ENCODE peak calls at places on chromosomes 13 and 19, in ten cellular contexts. H, V, Z, B, O, T, N, X, R and C are unnamed samples.

GRCh38 chr13:50936681-50937080 is 27.1 kb downstream of the RNASEH2B start:
- DNase-seq in X (no peak), N (no peak), V (no peak), R (no peak), O (no peak), H (no peak), Z (peak), B (no peak), T (no peak), C (peak)

GRCh38 chr19:39557791-39558622 is 18.0 kb upstream of the EID2 start:
- DNase-seq in N (no peak), X (no peak), H (no peak), V (no peak), O (peak), T (peak), Z (no peak), R (no peak), B (no peak), C (no peak)

GRCh38 chr19:2533686-2534085 is 57.8 kb downstream of the GADD45B start:
- DNase-seq in H (no peak), N (no peak), Z (no peak), T (no peak), R (no peak), V (no peak), O (no peak), B (no peak), X (no peak), C (no peak)

GRCh38 chr13:67077132-67077531 is 153.0 kb downstream of the PCDH9 start:
- DNase-seq in R (no peak), T (no peak), Z (no peak), B (no peak), H (no peak), V (no peak), X (no peak), N (no peak), O (no peak), C (no peak)

GRCh38 chr19:18279516-18280246 is 1.7 kb downstream of the JUND start:
- DNase-seq in B (peak), X (peak), H (peak), O (peak), V (peak), R (peak), T (peak), Z (peak), N (peak), C (peak)

GRCh38 chr13:37194428-37194861 is 89.0 kb upstream of the CSNK1A1L start:
- DNase-seq in N (peak), B (no peak), V (no peak), O (no peak), X (peak), R (no peak), H (no peak), Z (no peak), T (no peak), C (no peak)

GRCh38 chr13:29991343-29991742 is 140.9 kb upstream of the UBL3 start:
- DNase-seq in X (peak), H (no peak), B (no peak), T (no peak), R (no peak), V (no peak), N (peak), O (no peak), Z (no peak), C (no peak)

GRCh38 chr13:93425411-93425810 is 198.8 kb downstream of the GPC6 start:
- DNase-seq in T (no peak), X (no peak), R (no peak), N (no peak), B (no peak), Z (no peak), V (no peak), O (no peak), H (no peak), C (no peak)

GRCh38 chr13:77789386-77789785 is 91.9 kb downstream of the SLAIN1 start:
- DNase-seq in H (no peak), R (no peak), Z (no peak), N (no peak), X (no peak), V (no peak), B (no peak), O (no peak), T (no peak), C (no peak)

GRCh38 chr13:37657134-37657533 is 58.6 kb upstream of the POSTN start:
- DNase-seq in V (no peak), Z (no peak), R (no peak), T (no peak), H (no peak), B (no peak), X (peak), O (no peak), N (no peak), C (no peak)

GRCh38 chr13:67416047-67416925 is 186.2 kb upstream of the PCDH9 start:
- DNase-seq in B (peak), R (peak), N (no peak), T (no peak), V (no peak), O (no peak), H (no peak), Z (no peak), X (peak), C (no peak)

GRCh38 chr13:94192576-94192975 is 286.9 kb downstream of the DCT start:
- DNase-seq in X (no peak), H (no peak), V (no peak), B (peak), O (peak), R (peak), N (no peak), T (no peak), Z (no peak), C (no peak)

GRCh38 chr19:48194041-48194871 is 23.8 kb downstream of the ZSWIM9 start:
- DNase-seq in H (no peak), V (no peak), O (no peak), T (no peak), Z (no peak), N (no peak), X (no peak), B (peak), R (no peak), C (no peak)

GRCh38 chr19:33064778-33065550 is at the start of gene RHPN2:
- DNase-seq in X (peak), R (peak), N (no peak), H (peak), V (no peak), B (peak), T (peak), Z (peak), O (peak), C (no peak)

GRCh38 chr19:595326-596262 is 5.9 kb downstream of the HCN2 start:
- DNase-seq in X (no peak), B (no peak), V (no peak), N (no peak), H (no peak), Z (no peak), O (no peak), R (no peak), T (no peak), C (no peak)

GRCh38 chr13:80716610-80717081 is 375.7 kb upstream of the SPRY2 start:
- DNase-seq in Z (peak), B (no peak), H (no peak), V (no peak), T (no peak), R (no peak), X (no peak), N (no peak), O (no peak), C (no peak)

GRCh38 chr19:55406869-55407624 is 541 bp downstream of the UBE2S start:
- DNase-seq in Z (no peak), T (no peak), B (no peak), V (no peak), X (no peak), N (no peak), O (peak), H (peak), R (peak), C (no peak)

GRCh38 chr13:106118996-106119395 is 416.5 kb downstream of the EFNB2 start:
- DNase-seq in B (no peak), Z (no peak), N (no peak), X (no peak), V (no peak), O (no peak), T (no peak), H (no peak), R (no peak), C (no peak)

GRCh38 chr19:20660473-20660872 is 898 bp downstream of the ZNF626 start:
- DNase-seq in B (no peak), N (no peak), Z (no peak), R (no peak), H (no peak), O (no peak), T (no peak), V (no peak), X (no peak), C (no peak)

GRCh38 chr13:109146912-109147624 is 517.7 kb downstream of the MYO16 start:
- DNase-seq in X (peak), H (no peak), O (no peak), N (no peak), T (no peak), V (no peak), Z (no peak), R (no peak), B (no peak), C (no peak)

GRCh38 chr19:50412419-50412818 is 6.3 kb upstream of the SPIB start:
- DNase-seq in R (no peak), N (no peak), Z (no peak), X (no peak), B (no peak), H (no peak), T (no peak), O (no peak), V (no peak), C (no peak)

GRCh38 chr13:29513981-29514719 is 81.3 kb downstream of the SLC7A1 start:
- DNase-seq in N (no peak), V (no peak), B (no peak), O (no peak), T (no peak), H (no peak), X (peak), R (no peak), Z (no peak), C (no peak)

GRCh38 chr13:109743706-109744453 is 42.5 kb downstream of the IRS2 start:
- DNase-seq in O (peak), R (no peak), Z (no peak), H (no peak), V (no peak), X (peak), B (no peak), T (no peak), N (no peak), C (no peak)

GRCh38 chr19:28633223-28634030 is 579.5 kb downstream of the UQCRFS1 start:
- DNase-seq in T (peak), X (peak), R (peak), Z (peak), H (no peak), V (no peak), N (no peak), B (peak), O (peak), C (no peak)

GRCh38 chr19:7743425-7743841 is 3.9 kb downstream of the CD209 start:
- DNase-seq in R (no peak), V (no peak), Z (no peak), T (peak), X (no peak), H (no peak), O (no peak), N (no peak), B (no peak), C (no peak)

GRCh38 chr19:32866564-32867265 is 2.9 kb downstream of the SLC7A9 start:
- DNase-seq in B (no peak), V (no peak), Z (no peak), R (no peak), H (no peak), N (no peak), O (no peak), T (no peak), X (no peak), C (no peak)

GRCh38 chr13:110305001-110305400 is 2.0 kb downstream of the COL4A1 start:
- DNase-seq in Z (no peak), B (no peak), T (no peak), O (no peak), V (no peak), H (no peak), X (no peak), N (no peak), R (no peak), C (no peak)

GRCh38 chr13:64471916-64472315 is 2758.2 kb downstream of the PCDH9 start:
- DNase-seq in Z (no peak), R (no peak), V (no peak), O (peak), X (peak), B (no peak), T (no peak), H (no peak), N (peak), C (no peak)

GRCh38 chr13:35672611-35673010 is 196.1 kb upstream of the MAB21L1 start:
- DNase-seq in N (peak), H (no peak), O (no peak), B (no peak), T (no peak), R (no peak), X (peak), Z (no peak), V (no peak), C (no peak)

GRCh38 chr13:79987761-79988160 is 353.2 kb downstream of the SPRY2 start:
- DNase-seq in N (no peak), V (no peak), T (no peak), H (no peak), B (no peak), R (no peak), Z (no peak), O (no peak), X (no peak), C (no peak)

GRCh38 chr19:43759515-43759914 is 4.8 kb upstream of the SMG9 start:
- DNase-seq in B (no peak), V (no peak), O (no peak), X (peak), Z (no peak), R (no peak), T (no peak), H (no peak), N (no peak), C (no peak)

GRCh38 chr19:51156710-51157109 is 14.6 kb downstream of the SIGLEC7 start:
- DNase-seq in B (no peak), Z (no peak), H (no peak), X (no peak), O (no peak), T (no peak), V (no peak), N (no peak), R (no peak), C (no peak)

GRCh38 chr19:23263870-23264590 is 13.8 kb upstream of the ZNF724 start:
- DNase-seq in R (no peak), N (no peak), Z (no peak), X (no peak), O (no peak), V (no peak), H (no peak), T (no peak), B (no peak), C (no peak)

GRCh38 chr19:50820549-50821247 is 2.9 kb downstream of the KLK1 start:
- DNase-seq in X (no peak), T (peak), R (no peak), N (no peak), Z (no peak), B (peak), V (no peak), H (no peak), O (no peak), C (no peak)

GRCh38 chr13:110412132-110412912 is 105.2 kb downstream of the COL4A2 start:
- DNase-seq in O (peak), H (peak), Z (peak), R (peak), N (peak), X (peak), B (peak), V (peak), T (peak), C (peak)

GRCh38 chr13:44259045-44260042 is 114.3 kb upstream of the SERP2 start:
- DNase-seq in H (no peak), R (peak), X (no peak), B (no peak), V (peak), T (peak), Z (peak), O (no peak), N (no peak), C (peak)

GRCh38 chr13:31850041-31850440 is 110.7 kb downstream of the RXFP2 start:
- DNase-seq in R (no peak), T (no peak), V (no peak), N (no peak), O (no peak), H (no peak), X (no peak), B (no peak), Z (no peak), C (no peak)

GRCh38 chr13:21557995-21558394 is 46.0 kb downstream of the MICU2 start:
- DNase-seq in H (no peak), R (no peak), N (no peak), Z (no peak), T (no peak), O (no peak), X (no peak), B (no peak), V (no peak), C (no peak)

GRCh38 chr19:5958074-5958850 is 19.7 kb downstream of the RANBP3 start:
- DNase-seq in N (no peak), B (no peak), R (no peak), O (no peak), V (no peak), X (no peak), H (no peak), T (no peak), Z (no peak), C (no peak)

GRCh38 chr13:111636271-111636670 is 315.8 kb downstream of the TEX29 start:
- DNase-seq in X (no peak), V (no peak), B (no peak), O (no peak), N (no peak), T (no peak), H (no peak), R (no peak), Z (no peak), C (no peak)
- TF ChIP-seq CTCF in X (no peak), V (no peak), B (no peak), O (no peak), N (no peak), T (no peak), H (no peak), R (no peak), Z (no peak), C (no peak)

GRCh38 chr19:16969127-16969526 is 57.5 kb downstream of the CPAMD8 start:
- DNase-seq in R (peak), H (no peak), B (no peak), V (peak), X (no peak), Z (no peak), O (no peak), N (no peak), T (no peak), C (no peak)
- TF ChIP-seq CTCF in R (peak), H (peak), B (no peak), V (no peak), X (no peak), Z (peak), O (peak), N (no peak), T (no peak), C (peak)

GRCh38 chr19:54152267-54152666 is 7.3 kb downstream of the LENG1 start:
- DNase-seq in B (no peak), V (no peak), N (no peak), R (no peak), T (no peak), O (no peak), H (no peak), Z (no peak), X (no peak), C (no peak)
- TF ChIP-seq CTCF in B (no peak), V (no peak), N (no peak), R (no peak), T (no peak), O (no peak), H (no peak), Z (no peak), X (no peak), C (no peak)

DNA sequence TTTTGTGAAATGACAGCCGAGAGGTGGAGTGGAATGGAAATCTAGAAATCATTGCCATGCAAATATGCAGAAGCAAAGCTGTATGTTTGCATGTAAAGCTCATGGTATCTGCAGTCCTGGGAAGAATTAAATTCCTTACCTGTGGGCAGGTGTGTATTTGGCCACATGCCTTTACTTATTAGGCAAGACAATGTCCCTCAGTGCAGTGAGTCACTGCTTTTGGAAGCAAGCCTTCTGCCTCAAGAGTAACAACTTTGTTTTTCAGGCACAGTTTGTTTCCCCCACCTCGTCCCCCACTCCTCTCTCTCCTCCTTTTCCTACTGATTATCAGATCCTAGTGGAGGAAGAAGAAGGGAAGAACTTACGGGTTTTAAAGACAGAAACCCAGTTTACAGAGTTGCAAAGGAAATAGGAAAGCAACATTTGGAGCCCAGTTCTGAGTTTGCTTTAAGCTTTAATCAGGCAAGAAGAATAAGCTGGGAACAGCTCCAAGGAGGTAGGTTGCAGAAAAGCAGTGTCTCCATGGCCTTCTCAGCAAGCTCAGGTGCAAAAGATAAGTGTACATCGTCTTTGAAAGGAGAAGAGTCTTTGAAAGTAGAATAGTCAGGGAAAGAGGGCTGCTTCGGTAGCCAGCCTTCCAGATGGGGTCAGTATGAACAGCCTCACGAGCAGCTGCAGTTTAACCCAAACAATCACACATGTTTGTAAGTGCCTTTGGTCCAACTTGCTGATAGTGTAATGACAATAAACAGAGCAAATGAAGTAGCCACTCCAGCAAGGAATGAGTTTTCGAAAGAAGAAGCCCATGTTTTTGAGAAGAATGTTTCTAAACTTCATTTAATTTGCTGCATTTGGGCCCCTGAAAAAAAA is 190.1 kb downstream of the KLF5 start:
- DNase-seq in X (no peak), H (no peak), Z (no peak), R (peak), B (no peak), V (no peak), T (no peak), N (no peak), O (no peak), C (no peak)
- TF ChIP-seq CTCF in X (peak), H (no peak), Z (no peak), R (no peak), B (no peak), V (no peak), T (no peak), N (no peak), O (no peak), C (no peak)

GRCh38 chr13:74683411-74683810 is 549.2 kb upstream of the KLF12 start:
- DNase-seq in O (no peak), B (no peak), H (no peak), Z (no peak), T (no peak), N (no peak), R (no peak), V (no peak), X (no peak), C (no peak)
- TF ChIP-seq CTCF in O (no peak), B (no peak), H (no peak), Z (no peak), T (no peak), N (no peak), R (no peak), V (no peak), X (peak), C (no peak)

GRCh38 chr19:38440592-38440991 is 7.1 kb downstream of the RYR1 start:
- DNase-seq in R (no peak), Z (no peak), V (no peak), H (no peak), B (no peak), N (no peak), T (no peak), X (no peak), O (no peak), C (no peak)

GRCh38 chr19:38444026-38444425 is 10.5 kb downstream of the RYR1 start:
- DNase-seq in Z (no peak), O (no peak), V (no peak), B (no peak), H (no peak), R (no peak), T (no peak), N (no peak), X (no peak), C (no peak)

GRCh38 chr19:38442736-38443135 is 9.2 kb downstream of the RYR1 start:
- DNase-seq in N (no peak), O (no peak), V (no peak), T (no peak), Z (no peak), X (no peak), B (no peak), R (no peak), H (no peak), C (no peak)

GRCh38 chr19:38443458-38444001 is 10.0 kb downstream of the RYR1 start:
- DNase-seq in R (no peak), H (no peak), V (no peak), Z (no peak), T (no peak), N (no peak), B (no peak), O (no peak), X (no peak), C (no peak)

DNA sequence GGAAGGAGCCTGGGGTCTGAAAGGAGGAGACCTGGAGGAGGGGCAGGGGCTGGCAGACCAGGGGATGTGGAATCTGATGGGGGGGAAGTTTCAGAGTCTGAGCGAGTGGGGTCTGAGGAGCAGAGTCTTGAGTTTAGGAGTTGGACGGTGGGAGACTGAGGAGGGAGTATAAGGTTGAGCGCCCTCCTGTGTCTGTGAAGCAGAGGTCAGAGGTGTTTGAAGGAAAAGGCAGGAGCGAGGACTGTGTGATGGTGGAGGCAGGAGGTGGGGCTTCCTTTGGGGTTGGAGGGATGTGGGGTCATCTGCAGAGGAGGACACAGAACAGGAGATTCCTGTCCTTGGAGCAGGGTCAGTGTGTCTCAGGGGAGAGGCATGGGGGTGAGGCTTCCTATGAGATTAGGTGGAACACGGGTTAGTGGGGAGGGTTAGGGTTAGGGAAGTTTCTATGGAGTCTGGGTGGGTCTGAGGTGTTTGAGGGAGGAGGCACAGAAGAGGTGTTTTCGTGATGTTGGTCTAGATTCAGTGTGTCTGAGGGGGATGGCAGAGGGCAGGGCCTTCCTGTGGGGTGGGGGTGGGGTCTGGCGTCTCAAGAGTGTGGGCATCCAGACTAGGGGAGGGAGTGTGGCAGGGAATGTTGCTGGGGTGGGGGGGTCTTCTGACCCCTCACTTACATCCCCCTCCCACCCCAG is 8.3 kb downstream of the RYR1 start:
- DNase-seq in Z (no peak), B (peak), N (no peak), R (no peak), O (no peak), T (no peak), H (no peak), X (no peak), V (no peak), C (no peak)
- TF ChIP-seq CTCF in Z (no peak), B (no peak), N (no peak), R (no peak), O (no peak), T (peak), H (no peak), X (no peak), V (no peak), C (peak)